ENCODE peak calls at places on chromosomes 12 and 14, in eight cellular contexts. D is A549, W is HCT116, N is GM12878, E is K562, A is HepG2, M is endothelial cell of umbilical vein, Y is H1. V is an unnamed sample.

GRCh38 chr12:124684971-124685688 is 117.7 kb upstream of the NCOR2 start:
- DNase-seq in D (no peak), W (no peak), N (no peak), E (no peak), A (no peak), M (no peak), Y (no peak), V (no peak)

GRCh38 chr14:88518592-88519512 is 36.0 kb downstream of the PTPN21 start:
- DNase-seq in D (peak), W (no peak), N (no peak), E (no peak), A (no peak), M (peak), Y (no peak), V (no peak)

GRCh38 chr12:4444031-4444430 is 1.6 kb downstream of the FGF6 start:
- DNase-seq in D (no peak), W (no peak), N (no peak), E (no peak), A (no peak), M (no peak), Y (no peak), V (no peak)

GRCh38 chr12:3201741-3202500 is 124.7 kb downstream of the TSPAN9 start:
- DNase-seq in D (no peak), W (no peak), N (no peak), E (no peak), A (no peak), M (no peak), Y (no peak), V (no peak)

GRCh38 chr14:39266589-39266870 is 32.8 kb downstream of the MIA2 start:
- DNase-seq in D (peak), W (no peak), N (no peak), E (peak), A (peak), M (no peak), Y (peak), V (no peak)

GRCh38 chr14:92641306-92641705 is 107.1 kb downstream of the LGMN start:
- DNase-seq in D (no peak), W (no peak), N (no peak), E (no peak), A (no peak), M (no peak), Y (no peak), V (no peak)

GRCh38 chr12:56838602-56839488 is 75.7 kb downstream of the HSD17B6 start:
- DNase-seq in D (no peak), W (no peak), N (no peak), E (no peak), A (no peak), M (no peak), Y (no peak), V (no peak)

GRCh38 chr14:77071938-77072388 is 26.1 kb upstream of the CIPC start:
- DNase-seq in D (no peak), W (peak), N (no peak), E (no peak), A (no peak), M (no peak), Y (no peak), V (peak)

GRCh38 chr14:104676694-104677505 is 12.5 kb upstream of the INF2 start:
- DNase-seq in D (no peak), W (no peak), N (no peak), E (peak), A (peak), M (peak), Y (peak), V (peak)

GRCh38 chr12:118271199-118271598 is 101.5 kb downstream of the TAOK3 start:
- DNase-seq in D (no peak), W (no peak), N (no peak), E (no peak), A (no peak), M (no peak), Y (no peak), V (no peak)

GRCh38 chr12:103677341-103677740 is 90.3 kb downstream of the STAB2 start:
- DNase-seq in D (no peak), W (no peak), N (no peak), E (no peak), A (no peak), M (no peak), Y (no peak), V (no peak)

GRCh38 chr12:24778486-24779304 is 170.2 kb downstream of the BCAT1 start:
- DNase-seq in D (peak), W (no peak), N (peak), E (peak), A (peak), M (peak), Y (no peak), V (peak)

GRCh38 chr12:98352835-98353234 is 162.6 kb upstream of the TMPO start:
- DNase-seq in D (peak), W (no peak), N (no peak), E (no peak), A (no peak), M (no peak), Y (no peak), V (no peak)

GRCh38 chr12:106211973-106212372 is 35.8 kb downstream of the CKAP4 start:
- DNase-seq in D (no peak), W (no peak), N (no peak), E (no peak), A (no peak), M (no peak), Y (no peak), V (no peak)

GRCh38 chr12:130970165-130970907 is 16.6 kb downstream of the ADGRD1 start:
- DNase-seq in D (no peak), W (no peak), N (peak), E (no peak), A (no peak), M (no peak), Y (no peak), V (peak)

GRCh38 chr14:94689218-94689984 is 77.2 kb downstream of the SERPINA3 start:
- DNase-seq in D (peak), W (no peak), N (no peak), E (peak), A (no peak), M (peak), Y (peak), V (peak)

GRCh38 chr12:77584860-77585259 is 245.8 kb upstream of the NAV3 start:
- DNase-seq in D (no peak), W (no peak), N (no peak), E (no peak), A (no peak), M (no peak), Y (no peak), V (no peak)

GRCh38 chr12:73902270-73902669 is 635.4 kb upstream of the ATXN7L3B start:
- DNase-seq in D (peak), W (no peak), N (no peak), E (no peak), A (no peak), M (no peak), Y (no peak), V (no peak)

GRCh38 chr12:107436376-107436775 is 249.2 kb upstream of the PWP1 start:
- DNase-seq in D (peak), W (no peak), N (no peak), E (no peak), A (peak), M (no peak), Y (no peak), V (no peak)

GRCh38 chr14:105018414-105018813 is 2.5 kb downstream of the CDCA4 start:
- DNase-seq in D (no peak), W (no peak), N (no peak), E (no peak), A (no peak), M (no peak), Y (no peak), V (peak)

GRCh38 chr14:70780396-70781075 is 28.8 kb downstream of the MAP3K9 start:
- DNase-seq in D (no peak), W (no peak), N (peak), E (no peak), A (no peak), M (no peak), Y (no peak), V (peak)

GRCh38 chr12:75750950-75751349 is 239.5 kb upstream of the KRR1 start:
- DNase-seq in D (peak), W (no peak), N (no peak), E (no peak), A (peak), M (peak), Y (no peak), V (no peak)

GRCh38 chr14:66432334-66432733 is 53.8 kb upstream of the CCDC196 start:
- DNase-seq in D (no peak), W (no peak), N (no peak), E (no peak), A (no peak), M (no peak), Y (no peak), V (no peak)

GRCh38 chr14:50025776-50026175 is 90.6 kb downstream of the VCPKMT start:
- DNase-seq in D (peak), W (no peak), N (no peak), E (no peak), A (no peak), M (no peak), Y (no peak), V (no peak)

GRCh38 chr14:75310295-75311059 is 31.8 kb downstream of the FOS start:
- DNase-seq in D (peak), W (no peak), N (no peak), E (no peak), A (no peak), M (peak), Y (peak), V (no peak)

GRCh38 chr14:105168496-105168978 is at the start of gene JAG2:
- DNase-seq in D (peak), W (no peak), N (no peak), E (no peak), A (no peak), M (peak), Y (no peak), V (no peak)

GRCh38 chr14:53355581-53356112 is 202.5 kb upstream of the DDHD1 start:
- DNase-seq in D (peak), W (peak), N (no peak), E (no peak), A (no peak), M (peak), Y (peak), V (peak)

GRCh38 chr14:104107101-104107581 is 21.6 kb downstream of the ASPG start:
- DNase-seq in D (no peak), W (no peak), N (no peak), E (no peak), A (no peak), M (no peak), Y (no peak), V (no peak)

GRCh38 chr12:39780527-39781446 is 161.2 kb upstream of the ABCD2 start:
- DNase-seq in D (no peak), W (no peak), N (no peak), E (no peak), A (no peak), M (no peak), Y (no peak), V (no peak)

GRCh38 chr14:92726135-92726932 is 22.1 kb downstream of the LGMN start:
- DNase-seq in D (peak), W (peak), N (no peak), E (peak), A (no peak), M (peak), Y (no peak), V (peak)

GRCh38 chr12:64999157-64999425 is 122.0 kb downstream of the WIF1 start:
- DNase-seq in D (no peak), W (no peak), N (no peak), E (no peak), A (no peak), M (no peak), Y (no peak), V (no peak)

GRCh38 chr12:109783965-109784244 is 49.3 kb downstream of the TRPV4 start:
- DNase-seq in D (no peak), W (no peak), N (no peak), E (no peak), A (no peak), M (no peak), Y (no peak), V (no peak)
- TF ChIP-seq MAX in D (no peak), W (no peak), N (no peak), E (no peak), A (no peak), M (no peak), Y (no peak), V (no peak)

DNA sequence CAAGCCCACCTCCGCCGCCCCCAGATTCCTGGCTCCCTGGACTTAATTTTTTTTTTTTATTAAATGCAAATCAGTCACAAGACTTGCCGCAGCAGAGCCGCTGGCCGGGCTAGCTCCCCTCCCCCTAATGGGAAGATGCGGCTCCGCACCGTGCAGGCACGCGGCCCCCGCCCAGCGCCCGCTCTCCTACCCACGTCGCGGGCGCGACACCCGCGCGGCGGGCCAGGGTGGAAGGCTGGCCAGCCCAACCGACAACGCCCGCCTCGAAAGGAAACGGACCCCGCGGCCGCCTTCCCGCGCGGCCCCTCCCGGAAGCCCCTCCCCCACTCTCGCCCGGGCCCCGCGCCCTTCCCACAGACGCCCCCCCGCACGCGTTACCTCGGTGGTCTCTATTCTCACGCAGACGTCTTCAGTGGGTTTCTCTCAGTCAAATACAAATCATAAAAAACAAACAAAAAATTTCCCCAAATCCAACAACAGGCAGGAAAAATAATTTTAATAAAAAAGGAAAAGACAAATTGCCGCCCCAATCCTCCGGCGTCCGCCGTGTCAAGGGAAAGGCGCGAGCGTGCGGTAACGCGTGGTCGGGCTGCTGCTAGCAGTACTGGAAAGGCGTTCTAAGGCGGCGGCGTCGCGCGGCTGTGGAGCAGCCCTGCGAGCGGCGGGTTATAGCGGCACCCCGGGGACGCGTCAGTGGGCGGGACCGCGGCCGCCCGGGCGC is at the start of gene SLC38A2:
- DNase-seq in D (peak), W (peak), N (no peak), E (peak), A (peak), M (peak), Y (no peak), V (peak)
- TF ChIP-seq POLR2A in D (peak), W (peak), N (peak), E (peak), A (peak), M (peak), Y (peak), V (peak)

GRCh38 chr12:2097617-2098016 is 44.8 kb downstream of the CACNA1C start:
- DNase-seq in D (no peak), W (no peak), N (no peak), E (no peak), A (no peak), M (no peak), Y (no peak), V (no peak)

GRCh38 chr12:2095878-2096277 is 43.1 kb downstream of the CACNA1C start:
- DNase-seq in D (no peak), W (no peak), N (no peak), E (no peak), A (no peak), M (no peak), Y (no peak), V (no peak)

GRCh38 chr12:2092890-2093289 is 40.1 kb downstream of the CACNA1C start:
- DNase-seq in D (no peak), W (no peak), N (no peak), E (no peak), A (no peak), M (no peak), Y (no peak), V (no peak)

GRCh38 chr12:2092354-2092753 is 39.6 kb downstream of the CACNA1C start:
- DNase-seq in D (no peak), W (no peak), N (no peak), E (no peak), A (no peak), M (no peak), Y (no peak), V (no peak)

DNA sequence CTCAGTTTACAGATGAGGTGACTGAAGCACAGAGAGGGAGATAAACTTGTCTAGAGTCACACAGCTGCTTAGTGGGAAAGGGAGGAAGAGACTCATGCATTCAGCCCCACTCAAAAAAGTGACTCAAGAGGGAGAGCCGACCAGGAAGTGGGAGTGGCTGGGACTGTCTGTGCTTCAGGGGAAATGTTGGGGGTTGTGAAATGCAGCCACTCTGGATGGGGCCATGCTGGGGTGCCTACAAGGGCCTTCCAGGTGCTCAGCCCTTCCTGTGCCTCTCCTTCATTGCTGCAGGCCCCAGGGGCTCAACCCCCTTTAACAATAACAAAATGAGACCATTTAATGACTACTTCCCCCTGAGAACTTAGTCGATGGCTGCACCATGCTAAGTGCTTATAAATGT is 41.8 kb downstream of the CACNA1C start:
- DNase-seq in D (no peak), W (no peak), N (no peak), E (no peak), A (no peak), M (no peak), Y (no peak), V (peak)
- TF ChIP-seq MAX in D (no peak), W (no peak), N (no peak), E (no peak), A (no peak), M (no peak), Y (no peak), V (no peak)

DNA sequence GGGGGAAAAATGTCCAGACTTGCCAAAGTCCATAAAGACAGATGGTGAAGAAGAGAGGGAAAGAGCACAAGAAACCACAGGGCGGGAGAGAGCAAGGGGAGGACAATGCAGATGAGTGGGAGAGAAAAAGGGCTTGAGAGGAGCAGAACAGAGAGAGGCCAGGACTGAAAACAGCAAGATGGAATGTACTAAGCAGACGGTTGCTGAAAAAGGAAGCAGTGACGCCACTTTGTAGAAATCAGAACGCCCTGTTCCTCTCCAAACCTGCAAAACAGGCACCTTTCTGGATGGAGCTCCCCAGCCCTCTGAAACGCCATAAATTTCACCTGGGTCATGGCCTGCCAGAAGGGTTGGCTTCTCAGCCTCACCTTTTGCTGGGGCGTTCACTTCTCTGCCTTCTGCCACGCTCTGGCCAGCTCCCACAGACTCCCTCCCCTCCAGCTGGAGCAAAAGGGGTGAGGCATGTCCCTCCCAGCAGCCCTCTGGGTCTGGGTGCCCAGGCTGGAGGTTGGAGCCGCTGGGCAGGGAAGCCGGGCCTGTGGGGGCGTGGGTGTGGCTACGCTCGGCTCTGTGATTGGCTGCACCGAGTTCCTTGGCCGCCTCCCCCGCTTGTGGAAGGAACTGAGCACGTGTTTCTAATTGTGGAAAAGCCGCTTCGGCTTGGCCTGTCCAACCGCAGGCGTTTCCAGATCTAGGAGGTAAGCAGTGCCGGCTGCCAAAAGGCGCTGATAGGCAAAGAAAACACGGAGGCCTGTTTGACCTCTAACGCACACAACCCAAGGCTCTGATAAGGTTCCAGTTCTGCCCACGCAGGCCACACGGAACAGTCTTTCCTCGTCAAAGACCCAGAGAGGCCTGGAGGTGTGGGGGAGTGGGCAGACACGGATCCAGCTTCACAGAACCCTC is 29.3 kb downstream of the SLC7A8 start:
- DNase-seq in D (no peak), W (peak), N (no peak), E (peak), A (no peak), M (peak), Y (peak), V (peak)
- TF ChIP-seq POLR2A in D (no peak), W (no peak), N (no peak), E (peak), A (no peak), M (no peak), Y (no peak), V (no peak)

GRCh38 chr12:58452546-58452945 is 467.8 kb downstream of the LRIG3 start:
- DNase-seq in D (no peak), W (no peak), N (no peak), E (no peak), A (no peak), M (no peak), Y (no peak), V (no peak)
- TF ChIP-seq MAX in D (no peak), W (no peak), N (no peak), E (no peak), A (no peak), M (no peak), Y (no peak), V (no peak)

GRCh38 chr12:85557850-85558249 is 277.8 kb downstream of the ALX1 start:
- DNase-seq in D (no peak), W (no peak), N (no peak), E (no peak), A (no peak), M (no peak), Y (no peak), V (no peak)
- TF ChIP-seq POLR2A in D (no peak), W (no peak), N (no peak), E (no peak), A (no peak), M (no peak), Y (no peak), V (no peak)

V was measured in NB4.